ENCODE peak calls at places on chromosome 1, in ten cellular contexts. Q is A549, R is thoracic aorta, N is iPS DF 6.9, J is body of pancreas, L is HCT116, B is mesendoderm, G is Panc1, A is lower lobe of right lung, U is right cardiac atrium. I is an unnamed sample. For H3K4me1, the result is how much of the 10 kb centered on the place peaks cover.

GRCh38 chr1:77030401-77031100 is 163.3 kb downstream of the ST6GALNAC5 start:
- DNase-seq in Q (no peak), R (no peak), N (no peak), J (no peak), L (no peak), B (no peak), G (no peak), A (no peak), U (no peak), I (no peak)

GRCh38 chr1:83860506-83861221 is 138.3 kb downstream of the TTLL7 start:
- DNase-seq in Q (peak), R (peak), N (peak), J (peak), L (peak), B (peak), G (peak), A (peak), U (peak), I (peak)

GRCh38 chr1:211133841-211134669 is at the start of gene KCNH1:
- DNase-seq in Q (peak), R (no peak), N (peak), J (peak), L (peak), B (peak), G (no peak), A (peak), U (peak), I (peak)

GRCh38 chr1:186768906-186769305 is 59.8 kb upstream of the PLA2G4A start:
- DNase-seq in Q (no peak), R (no peak), N (no peak), J (no peak), L (no peak), B (no peak), G (no peak), A (no peak), U (no peak), I (no peak)

GRCh38 chr1:230823835-230824485 is 44.4 kb downstream of the C1orf198 start:
- DNase-seq in Q (no peak), R (no peak), N (no peak), J (peak), L (no peak), B (no peak), G (no peak), A (no peak), U (no peak), I (no peak)

GRCh38 chr1:67869233-67869632 is 36.0 kb upstream of the GNG12 start:
- DNase-seq in Q (no peak), R (no peak), N (no peak), J (no peak), L (no peak), B (no peak), G (no peak), A (no peak), U (no peak), I (no peak)

GRCh38 chr1:145891143-145891542 is 5.5 kb upstream of the ANKRD35 start:
- DNase-seq in Q (no peak), R (no peak), N (no peak), J (peak), L (no peak), B (no peak), G (no peak), A (no peak), U (no peak), I (no peak)

GRCh38 chr1:39110325-39110851 is 84.2 kb downstream of the NDUFS5 start:
- DNase-seq in Q (no peak), R (no peak), N (no peak), J (no peak), L (no peak), B (no peak), G (no peak), A (no peak), U (no peak), I (no peak)

GRCh38 chr1:166197597-166197996 is 30.8 kb upstream of the FAM78B start:
- DNase-seq in Q (no peak), R (no peak), N (no peak), J (peak), L (no peak), B (peak), G (no peak), A (no peak), U (no peak), I (no peak)

GRCh38 chr1:240284656-240285427 is 193.2 kb downstream of the FMN2 start:
- DNase-seq in Q (no peak), R (no peak), N (no peak), J (no peak), L (no peak), B (no peak), G (no peak), A (no peak), U (no peak), I (no peak)

GRCh38 chr1:51819810-51820209 is 58.7 kb downstream of the NRDC start:
- DNase-seq in Q (no peak), R (no peak), N (no peak), J (no peak), L (no peak), B (no peak), G (no peak), A (no peak), U (no peak), I (no peak)

GRCh38 chr1:38546630-38547029 is 312.9 kb downstream of the RRAGC start:
- DNase-seq in Q (no peak), R (no peak), N (no peak), J (no peak), L (no peak), B (no peak), G (no peak), A (no peak), U (no peak), I (no peak)

GRCh38 chr1:119008483-119009299 is 20.5 kb upstream of the TBX15 start:
- DNase-seq in Q (peak), R (no peak), N (no peak), J (peak), L (peak), B (peak), G (peak), A (no peak), U (no peak), I (no peak)

GRCh38 chr1:30192969-30193630 is 530.3 kb downstream of the MATN1 start:
- DNase-seq in Q (no peak), R (no peak), N (no peak), J (no peak), L (no peak), B (no peak), G (no peak), A (no peak), U (no peak), I (no peak)

GRCh38 chr1:95073446-95073845 is 695 bp upstream of the ALG14 start:
- DNase-seq in Q (no peak), R (no peak), N (no peak), J (no peak), L (no peak), B (no peak), G (no peak), A (no peak), U (no peak), I (no peak)

GRCh38 chr1:159828176-159828575 is 1.5 kb downstream of the SLAMF8 start:
- DNase-seq in Q (no peak), R (no peak), N (no peak), J (no peak), L (no peak), B (no peak), G (no peak), A (no peak), U (no peak), I (no peak)

GRCh38 chr1:177932123-177932522 is 37.7 kb downstream of the SEC16B start:
- DNase-seq in Q (no peak), R (no peak), N (no peak), J (no peak), L (no peak), B (no peak), G (no peak), A (no peak), U (no peak), I (no peak)

GRCh38 chr1:147620543-147620942 is 49.8 kb downstream of the ACP6 start:
- DNase-seq in Q (no peak), R (no peak), N (no peak), J (peak), L (no peak), B (no peak), G (no peak), A (no peak), U (peak), I (no peak)

GRCh38 chr1:45097944-45098343 is 85.9 kb downstream of the UROD start:
- DNase-seq in Q (no peak), R (no peak), N (no peak), J (no peak), L (no peak), B (peak), G (no peak), A (no peak), U (no peak), I (no peak)

GRCh38 chr1:224357626-224358124 is 996 bp downstream of the CNIH4 start:
- DNase-seq in Q (peak), R (no peak), N (no peak), J (no peak), L (no peak), B (no peak), G (no peak), A (no peak), U (no peak), I (no peak)

GRCh38 chr1:226653311-226653921 is 85.7 kb downstream of the ITPKB start:
- DNase-seq in Q (no peak), R (no peak), N (no peak), J (no peak), L (no peak), B (no peak), G (no peak), A (peak), U (no peak), I (no peak)

GRCh38 chr1:218353656-218354055 is 8.5 kb downstream of the TGFB2 start:
- DNase-seq in Q (no peak), R (no peak), N (no peak), J (no peak), L (no peak), B (no peak), G (no peak), A (no peak), U (no peak), I (no peak)

GRCh38 chr1:187566371-187566770 is 737.6 kb downstream of the PLA2G4A start:
- DNase-seq in Q (no peak), R (no peak), N (no peak), J (no peak), L (no peak), B (no peak), G (no peak), A (no peak), U (no peak), I (no peak)

GRCh38 chr1:13813398-13814012 is 113.5 kb downstream of the PRDM2 start:
- DNase-seq in Q (no peak), R (no peak), N (no peak), J (peak), L (no peak), B (peak), G (no peak), A (peak), U (peak), I (no peak)

GRCh38 chr1:36223373-36223995 is 759 bp upstream of the THRAP3 start:
- DNase-seq in Q (peak), R (no peak), N (no peak), J (no peak), L (no peak), B (peak), G (peak), A (no peak), U (no peak), I (no peak)

GRCh38 chr1:211742889-211743529 is 67.6 kb upstream of the NEK2 start:
- DNase-seq in Q (no peak), R (no peak), N (no peak), J (no peak), L (no peak), B (no peak), G (no peak), A (no peak), U (no peak), I (no peak)

GRCh38 chr1:18651727-18652126 is 21.1 kb downstream of the PAX7 start:
- DNase-seq in Q (no peak), R (no peak), N (no peak), J (no peak), L (no peak), B (peak), G (no peak), A (no peak), U (no peak), I (no peak)

GRCh38 chr1:190179817-190180216 is 297.8 kb downstream of the BRINP3 start:
- DNase-seq in Q (peak), R (no peak), N (no peak), J (no peak), L (no peak), B (no peak), G (peak), A (no peak), U (no peak), I (no peak)

GRCh38 chr1:46406881-46407608 is 12.9 kb downstream of the FAAH start:
- DNase-seq in Q (no peak), R (no peak), N (no peak), J (no peak), L (no peak), B (peak), G (no peak), A (no peak), U (no peak), I (no peak)
- H3K4me1 ChIP-seq in Q (under half), R (under half), N (under half), J (under half), L (under half), B (under half), G (under half), A (under half), U (under half), I (under half)

GRCh38 chr1:209805341-209805781 is 581 bp downstream of the IRF6 start:
- DNase-seq in Q (no peak), R (no peak), N (no peak), J (peak), L (no peak), B (peak), G (no peak), A (peak), U (peak), I (no peak)
- H3K4me1 ChIP-seq in Q (under half), R (under half), N (under half), J (half or more), L (under half), B (under half), G (under half), A (under half), U (under half), I (under half)

DNA sequence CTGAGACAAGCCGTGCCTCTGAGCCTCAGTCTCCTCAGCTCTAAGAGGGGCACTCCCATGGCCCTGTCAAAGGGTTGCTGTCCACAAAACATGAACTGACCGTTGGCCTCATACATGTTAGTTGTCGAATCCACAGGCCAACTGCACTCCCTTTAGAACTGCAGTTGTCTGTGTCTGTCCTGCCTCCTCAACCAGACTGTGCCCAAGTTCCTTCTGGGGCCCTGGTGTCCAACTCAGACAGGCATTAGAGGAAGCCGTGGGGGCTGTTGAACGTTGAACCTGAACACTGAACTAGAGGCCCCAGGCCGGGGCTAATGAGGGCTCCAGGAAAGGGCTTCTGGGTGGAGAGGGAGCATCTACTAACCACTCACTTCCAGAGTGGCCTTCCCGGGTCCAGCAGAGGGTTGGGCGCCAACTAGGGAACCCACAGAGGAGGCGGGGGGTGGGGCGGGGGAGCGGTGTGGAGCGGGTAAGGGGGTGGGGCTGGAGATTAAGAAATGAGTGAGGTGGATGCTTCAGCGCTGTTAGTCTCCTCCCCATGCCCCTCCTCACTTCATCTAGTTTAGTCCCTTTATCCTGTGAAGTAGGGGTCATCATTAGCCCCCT is at the start of gene RAB42:
- DNase-seq in Q (no peak), R (no peak), N (no peak), J (peak), L (no peak), B (peak), G (no peak), A (peak), U (peak), I (peak)
- H3K4me1 ChIP-seq in Q (under half), R (under half), N (under half), J (under half), L (under half), B (under half), G (under half), A (under half), U (under half), I (under half)

DNA sequence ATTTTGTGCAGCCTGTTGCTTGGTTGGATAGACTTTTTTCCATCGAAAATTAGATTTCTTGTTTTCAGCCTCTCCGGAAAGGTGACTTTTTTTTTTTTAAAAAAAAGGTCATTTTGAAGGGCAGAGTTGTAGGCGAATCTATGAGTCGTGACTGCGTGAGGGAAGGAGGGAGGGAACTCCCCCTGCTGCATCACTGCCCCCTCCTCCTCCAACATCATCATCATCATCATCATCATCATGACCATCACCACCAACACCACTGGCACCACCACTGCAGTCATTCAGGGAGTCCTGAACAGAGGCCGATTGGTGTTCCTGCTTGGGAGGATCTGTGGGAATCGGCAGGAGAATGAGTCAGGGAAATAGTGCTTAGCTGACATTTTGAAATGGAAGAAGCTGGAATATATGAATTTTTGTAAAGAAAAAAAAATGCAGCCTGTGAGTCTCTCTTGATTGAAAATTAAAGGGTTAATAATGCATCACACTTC is 1.2 kb downstream of the ATP1B1 start:
- DNase-seq in Q (no peak), R (no peak), N (no peak), J (no peak), L (no peak), B (no peak), G (peak), A (no peak), U (no peak), I (no peak)
- H3K4me1 ChIP-seq in Q (under half), R (half or more), N (under half), J (half or more), L (half or more), B (under half), G (under half), A (half or more), U (under half), I (under half)

DNA sequence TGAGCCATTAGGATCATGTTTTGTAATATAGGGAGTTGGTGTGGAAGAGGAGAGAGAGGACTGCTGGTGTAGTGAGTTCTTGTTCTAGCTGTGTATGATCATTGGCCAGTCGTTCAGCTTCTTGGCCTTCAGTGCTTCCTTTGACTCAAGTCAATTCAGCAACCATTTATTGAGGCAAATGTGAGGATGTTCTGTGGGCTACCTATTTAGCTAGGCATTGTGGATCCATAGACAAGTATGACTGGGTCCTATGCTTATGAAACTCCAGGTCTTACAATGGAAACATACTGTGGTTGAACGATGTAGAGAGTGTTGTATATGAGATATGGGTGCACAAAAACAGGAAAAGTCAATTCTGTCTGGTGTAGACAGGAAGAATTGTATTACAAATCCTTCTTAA is 41.7 kb downstream of the NFIA start:
- DNase-seq in Q (no peak), R (no peak), N (no peak), J (no peak), L (no peak), B (no peak), G (no peak), A (no peak), U (no peak), I (no peak)
- H3K4me1 ChIP-seq in Q (half or more), R (half or more), N (under half), J (half or more), L (under half), B (under half), G (under half), A (under half), U (under half), I (under half)

GRCh38 chr1:115811140-115811828 is 29.6 kb downstream of the NHLH2 start:
- DNase-seq in Q (no peak), R (no peak), N (no peak), J (peak), L (no peak), B (peak), G (no peak), A (peak), U (peak), I (no peak)
- H3K4me1 ChIP-seq in Q (under half), R (under half), N (under half), J (under half), L (under half), B (under half), G (under half), A (under half), U (under half), I (under half)

DNA sequence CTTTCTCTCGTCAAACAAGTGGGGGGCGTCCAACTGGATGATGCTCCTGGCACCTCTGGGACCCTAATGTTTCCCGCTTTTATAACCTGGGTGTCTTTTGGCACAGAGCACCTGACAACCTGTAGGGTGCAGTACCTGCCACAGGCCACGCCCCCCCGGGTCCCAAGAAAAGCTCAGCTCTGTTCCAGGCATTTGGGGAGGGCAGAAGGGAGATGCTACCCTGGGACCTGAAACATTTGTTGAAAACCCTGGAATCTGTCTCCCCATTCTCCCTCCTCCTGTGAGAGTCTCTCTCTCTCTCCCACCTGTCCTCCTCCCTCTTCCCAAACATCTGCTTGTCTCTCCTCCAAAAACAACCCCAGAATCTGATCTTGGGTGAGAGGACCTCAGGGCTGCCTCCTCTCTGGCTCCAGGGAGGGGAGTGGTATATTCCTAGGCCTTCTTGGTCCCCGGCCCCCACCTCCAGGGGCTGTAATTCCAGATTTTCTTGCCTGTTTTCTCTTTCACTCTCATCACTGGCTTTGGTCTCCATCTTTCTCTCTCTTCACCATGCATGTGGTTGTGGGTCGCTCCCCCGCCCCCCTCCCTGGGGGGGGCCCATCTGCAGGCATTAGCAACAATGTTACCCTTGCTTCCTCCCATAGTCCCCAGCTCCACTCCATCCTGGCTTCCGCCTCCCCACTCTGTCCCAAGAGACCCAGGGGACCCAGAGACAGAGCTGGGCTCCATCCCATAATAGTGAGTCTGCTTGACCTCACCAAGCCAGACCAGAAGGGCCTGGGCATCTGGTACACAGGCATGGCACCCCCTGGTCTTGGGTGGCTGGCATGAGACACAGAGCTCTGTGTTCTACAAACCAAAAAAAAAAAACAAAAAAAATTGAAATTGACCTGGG is 4.1 kb downstream of the AHDC1 start:
- DNase-seq in Q (no peak), R (no peak), N (no peak), J (no peak), L (no peak), B (no peak), G (no peak), A (no peak), U (no peak), I (no peak)
- H3K4me1 ChIP-seq in Q (half or more), R (half or more), N (under half), J (half or more), L (under half), B (under half), G (half or more), A (half or more), U (under half), I (half or more)

I was measured in tibial artery.